ENCODE peak calls at places on chromosome 21, in ten cellular contexts. D, O, V, J, Y, T, L, B, F and N are unnamed samples.

GRCh38 chr21:25639922-25640670 is 1.0 kb downstream of the JAM2 start:
- DNase-seq in L (peak), O (no peak), V (no peak), D (peak), B (peak), F (no peak), Y (no peak), T (peak), J (no peak), N (no peak)

GRCh38 chr21:39055167-39055767 is 128.0 kb downstream of the PSMG1 start:
- DNase-seq in T (no peak), Y (no peak), J (no peak), D (no peak), V (no peak), F (no peak), O (no peak), B (no peak), L (no peak), N (no peak)

GRCh38 chr21:38227401-38227800 is 29.4 kb upstream of the KCNJ15 start:
- DNase-seq in L (no peak), J (no peak), B (no peak), F (no peak), O (no peak), T (no peak), D (no peak), Y (no peak), V (no peak), N (no peak)

GRCh38 chr21:25515484-25516405 is 91.5 kb downstream of the MRPL39 start:
- DNase-seq in D (no peak), J (no peak), L (peak), Y (no peak), B (no peak), T (no peak), V (no peak), F (no peak), O (no peak), N (no peak)

GRCh38 chr21:26813426-26813998 is 31.7 kb downstream of the ADAMTS1 start:
- DNase-seq in V (no peak), J (no peak), B (no peak), Y (no peak), L (no peak), F (no peak), T (no peak), D (no peak), O (no peak), N (no peak)

GRCh38 chr21:45112371-45112770 is 38.0 kb downstream of the ADARB1 start:
- DNase-seq in D (no peak), F (no peak), J (no peak), T (no peak), V (no peak), Y (no peak), O (no peak), L (peak), B (no peak), N (no peak)

GRCh38 chr21:38712076-38712475 is 93.7 kb upstream of the ETS2 start:
- DNase-seq in V (peak), T (no peak), J (no peak), B (no peak), Y (no peak), L (peak), O (peak), F (peak), D (peak), N (peak)

GRCh38 chr21:35933466-35933865 is 126.9 kb downstream of the SETD4 start:
- DNase-seq in O (peak), J (no peak), L (peak), B (no peak), D (no peak), F (peak), Y (peak), T (peak), V (no peak), N (peak)

GRCh38 chr21:28704746-28705145 is 287.9 kb downstream of the LTN1 start:
- DNase-seq in T (peak), J (no peak), D (no peak), B (no peak), V (peak), F (no peak), L (peak), Y (no peak), O (peak), N (no peak)

GRCh38 chr21:42061195-42061865 is 9.8 kb upstream of the UMODL1 start:
- DNase-seq in T (peak), D (peak), O (no peak), F (peak), V (no peak), Y (peak), B (no peak), L (no peak), J (no peak), N (no peak)

GRCh38 chr21:16742116-16742515 is 770.7 kb upstream of the CXADR start:
- DNase-seq in L (peak), Y (no peak), B (no peak), V (peak), J (no peak), O (no peak), T (peak), D (no peak), F (no peak), N (no peak)

GRCh38 chr21:35559128-35559831 is 501.0 kb downstream of the SETD4 start:
- DNase-seq in F (no peak), J (no peak), O (peak), B (no peak), L (peak), T (no peak), V (no peak), Y (no peak), D (no peak), N (peak)

GRCh38 chr21:27681038-27681437 is 714.1 kb upstream of the ADAMTS5 start:
- DNase-seq in F (no peak), D (no peak), L (peak), T (no peak), J (no peak), V (peak), Y (no peak), B (no peak), O (peak), N (no peak)

GRCh38 chr21:36606292-36606982 is 92.5 kb upstream of the SIM2 start:
- DNase-seq in Y (no peak), J (no peak), O (no peak), T (no peak), B (no peak), F (no peak), D (no peak), L (no peak), V (no peak), N (no peak)

GRCh38 chr21:37871121-37871862 is 45.0 kb downstream of the KCNJ6 start:
- DNase-seq in F (no peak), T (no peak), L (peak), B (no peak), O (peak), J (no peak), D (no peak), Y (no peak), V (no peak), N (peak)

GRCh38 chr21:42539342-42539741 is 25.7 kb downstream of the SLC37A1 start:
- DNase-seq in Y (no peak), L (no peak), D (no peak), B (no peak), O (no peak), F (no peak), V (no peak), T (no peak), J (no peak), N (no peak)

GRCh38 chr21:36150192-36150711 is 6.4 kb upstream of the DOP1B start:
- DNase-seq in T (peak), L (peak), D (peak), Y (peak), B (no peak), O (no peak), F (no peak), J (no peak), V (no peak), N (no peak)

GRCh38 chr21:26100573-26100972 is 70.0 kb downstream of the APP start:
- DNase-seq in F (no peak), J (no peak), T (no peak), V (no peak), O (no peak), D (no peak), L (no peak), Y (no peak), B (no peak), N (no peak)

GRCh38 chr21:46097826-46098286 is at the start of gene COL6A2:
- DNase-seq in B (peak), Y (peak), D (peak), J (peak), O (no peak), L (peak), T (peak), F (peak), V (no peak), N (no peak)

GRCh38 chr21:36994501-36995189 is 11.9 kb upstream of the RIPPLY3 start:
- DNase-seq in O (peak), D (no peak), F (no peak), V (no peak), Y (no peak), T (no peak), L (peak), B (no peak), J (no peak), N (no peak)

GRCh38 chr21:45637883-45638282 is 5.6 kb upstream of the PCBP3 start:
- DNase-seq in O (no peak), L (no peak), Y (no peak), T (no peak), V (no peak), F (no peak), J (no peak), D (no peak), B (no peak), N (no peak)

GRCh38 chr21:38925923-38926322 is 120.2 kb downstream of the ETS2 start:
- DNase-seq in J (no peak), Y (peak), D (peak), F (peak), V (no peak), O (peak), L (peak), B (peak), T (peak), N (peak)

GRCh38 chr21:44735821-44736220 is 24.4 kb upstream of the TSPEAR start:
- DNase-seq in L (no peak), O (no peak), Y (no peak), D (no peak), B (no peak), V (no peak), T (no peak), F (no peak), J (no peak), N (no peak)

GRCh38 chr21:16476056-16476850 is 746.5 kb downstream of the USP25 start:
- DNase-seq in V (no peak), T (no peak), D (no peak), F (no peak), B (no peak), L (peak), J (no peak), O (no peak), Y (no peak), N (no peak)

GRCh38 chr21:23811802-23812201 is 1795.5 kb downstream of the MRPL39 start:
- DNase-seq in J (no peak), Y (no peak), B (no peak), T (no peak), V (no peak), D (no peak), L (no peak), O (no peak), F (no peak), N (no peak)

GRCh38 chr21:44057960-44058651 is 46.0 kb downstream of the TRAPPC10 start:
- DNase-seq in D (no peak), L (peak), Y (no peak), J (no peak), T (no peak), O (no peak), V (no peak), B (no peak), F (no peak), N (no peak)

GRCh38 chr21:42146821-42147220 is 72.1 kb upstream of the ABCG1 start:
- DNase-seq in L (no peak), B (no peak), F (no peak), J (peak), O (no peak), T (no peak), Y (no peak), V (no peak), D (peak), N (no peak)

DNA sequence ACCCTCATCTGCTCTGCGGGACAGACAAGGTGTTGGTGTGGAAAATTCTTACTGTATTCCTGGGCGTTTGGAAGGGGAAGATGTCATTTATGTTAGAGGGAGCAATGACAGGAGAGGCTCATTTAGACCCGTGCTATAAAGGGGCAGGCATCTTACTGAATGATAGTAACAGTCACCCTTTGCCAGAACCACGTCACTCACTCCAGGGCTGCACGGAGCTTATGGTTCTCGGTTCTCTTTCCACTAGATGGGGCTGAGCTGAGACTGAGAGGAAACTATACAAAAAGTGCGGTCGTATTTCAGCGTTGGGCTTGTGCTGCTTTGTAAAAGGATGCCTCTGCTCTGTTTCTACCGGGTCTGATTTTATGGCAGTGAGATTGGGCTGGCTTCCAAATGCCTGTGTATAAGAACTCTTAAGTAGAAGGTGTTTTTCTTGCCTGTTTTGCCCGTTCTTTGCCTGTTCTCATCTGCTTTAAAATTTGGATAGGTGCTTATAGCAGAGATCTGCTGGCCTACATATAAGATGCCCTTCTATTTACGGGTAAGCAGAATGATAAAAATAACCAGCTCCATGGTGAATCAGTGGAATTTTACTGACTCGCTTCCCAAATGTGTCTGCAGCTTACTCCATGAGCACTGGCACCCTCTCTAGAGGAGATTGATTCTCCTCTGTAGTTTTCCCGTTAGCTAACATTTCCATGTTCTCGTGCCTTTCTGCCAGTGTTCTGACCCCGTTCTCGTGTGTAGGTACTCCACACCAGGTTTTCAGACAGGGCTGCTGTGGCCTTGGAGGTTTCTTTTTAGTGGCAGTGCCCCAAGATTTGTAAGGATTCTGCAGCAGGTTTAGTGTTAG is 55.9 kb downstream of the MRPS6 start:
- DNase-seq in T (peak), L (peak), J (no peak), O (peak), B (peak), Y (no peak), V (peak), F (peak), D (no peak), N (peak)
- TF ChIP-seq CTCF in T (peak), L (peak), J (no peak), O (peak), B (peak), Y (no peak), V (peak), F (peak), D (no peak), N (peak)

GRCh38 chr21:31557421-31557955 is 102.0 kb upstream of the SOD1 start:
- DNase-seq in D (peak), F (no peak), V (no peak), Y (no peak), O (no peak), L (no peak), J (no peak), T (no peak), B (no peak), N (no peak)
- H3K4me3 ChIP-seq in D (no peak), F (no peak), V (no peak), Y (no peak), O (no peak), L (no peak), J (peak), T (peak), B (no peak), N (no peak)

GRCh38 chr21:21373969-21374368 is 375.8 kb downstream of the NCAM2 start:
- DNase-seq in V (no peak), T (no peak), F (no peak), L (no peak), O (no peak), Y (no peak), D (no peak), B (no peak), J (no peak), N (no peak)
- TF ChIP-seq CTCF in V (peak), T (peak), F (no peak), L (no peak), O (no peak), Y (no peak), D (no peak), B (no peak), J (peak), N (no peak)

GRCh38 chr21:17785403-17785788 is 33.8 kb downstream of the C21orf91 start:
- DNase-seq in B (no peak), O (no peak), V (no peak), J (no peak), Y (no peak), D (no peak), F (no peak), T (no peak), L (no peak), N (no peak)

GRCh38 chr21:17783003-17783402 is 36.2 kb downstream of the C21orf91 start:
- DNase-seq in B (no peak), D (no peak), L (no peak), Y (no peak), V (no peak), T (no peak), O (no peak), J (no peak), F (no peak), N (no peak)

GRCh38 chr21:17786219-17787181 is 32.7 kb downstream of the C21orf91 start:
- DNase-seq in Y (no peak), L (no peak), O (no peak), T (no peak), J (no peak), V (no peak), D (no peak), F (no peak), B (no peak), N (no peak)

GRCh38 chr21:17783816-17784598 is 35.1 kb downstream of the C21orf91 start:
- DNase-seq in D (no peak), J (no peak), L (no peak), F (peak), O (no peak), T (no peak), V (no peak), Y (no peak), B (no peak), N (no peak)

GRCh38 chr21:17784604-17785402 is 34.4 kb downstream of the C21orf91 start:
- DNase-seq in T (no peak), L (peak), O (no peak), D (no peak), J (no peak), V (no peak), Y (no peak), F (peak), B (no peak), N (no peak)
- H3K4me3 ChIP-seq in T (no peak), L (no peak), O (no peak), D (no peak), J (no peak), V (no peak), Y (no peak), F (no peak), B (no peak), N (no peak)